ENCODE peak calls at places on chromosomes 12 and 14, in nine cellular contexts. Y, T, C, P, V, Q, J, W and R are unnamed samples.

GRCh38 chr14:50407089-50407813 is 10.6 kb upstream of the CDKL1 start:
- DNase-seq in C (no peak), W (no peak), Q (no peak), Y (no peak), J (no peak), T (no peak), P (no peak), V (no peak), R (no peak)

GRCh38 chr12:45130881-45131281 is 80.0 kb upstream of the DBX2 start:
- DNase-seq in C (no peak), Y (peak; percentile 84), V (no peak), W (no peak), P (peak; percentile 70), Q (no peak), T (peak; percentile 54), J (peak; percentile 42), R (peak; percentile 68)

GRCh38 chr12:4115570-4115969 is 158.0 kb upstream of the CCND2 start:
- DNase-seq in P (no peak), W (no peak), C (no peak), T (no peak), Y (no peak), Q (no peak), V (no peak), J (no peak), R (no peak)

GRCh38 chr12:41527529-41528116 is 339.5 kb downstream of the PDZRN4 start:
- DNase-seq in P (no peak), Q (no peak), C (no peak), Y (no peak), T (no peak), W (no peak), J (no peak), V (no peak), R (no peak)

GRCh38 chr14:85195872-85196477 is 334.0 kb upstream of the FLRT2 start:
- DNase-seq in C (no peak), V (no peak), T (no peak), J (no peak), Y (peak; percentile 17), W (no peak), P (peak; percentile 58), Q (no peak), R (peak; percentile 27)

GRCh38 chr14:102277874-102278630 is 26.9 kb downstream of the MOK start:
- DNase-seq in T (no peak), Q (no peak), W (no peak), J (no peak), Y (no peak), P (no peak), C (no peak), V (no peak), R (no peak)

GRCh38 chr12:54555670-54556257 is 6.4 kb downstream of the PDE1B start:
- DNase-seq in V (no peak), P (no peak), Q (no peak), C (no peak), Y (no peak), J (no peak), W (no peak), T (no peak), R (no peak)

GRCh38 chr12:131242741-131243496 is 289.2 kb downstream of the ADGRD1 start:
- DNase-seq in C (no peak), J (no peak), Q (no peak), P (no peak), T (peak; percentile 41), V (no peak), Y (peak; percentile 12), W (no peak), R (no peak)

GRCh38 chr12:84502907-84503787 is 409.5 kb downstream of the SLC6A15 start:
- DNase-seq in P (peak; percentile 26), Y (peak; percentile 61), W (no peak), T (peak; percentile 43), V (no peak), C (no peak), J (peak; percentile 48), Q (no peak), R (peak; percentile 80)

GRCh38 chr12:64608901-64609542 is 1.3 kb upstream of the RASSF3 start:
- DNase-seq in V (no peak), W (no peak), P (peak; percentile 88), C (peak; percentile 53), J (no peak), Y (peak; percentile 87), T (no peak), Q (peak; percentile 29), R (peak; percentile 86)

GRCh38 chr14:100341301-100342031 is 18.3 kb downstream of the SLC25A47 start:
- DNase-seq in P (peak; percentile 81), V (no peak), T (no peak), W (no peak), Y (no peak), C (peak; percentile 27), J (no peak), Q (no peak), R (peak; percentile 85)

GRCh38 chr12:85587158-85587557 is 249.1 kb downstream of the RASSF9 start:
- DNase-seq in P (no peak), V (no peak), W (no peak), Q (no peak), C (no peak), J (no peak), T (no peak), Y (no peak), R (no peak)

GRCh38 chr12:30622509-30622908 is 73.2 kb downstream of the IPO8 start:
- DNase-seq in J (no peak), Q (no peak), Y (no peak), V (no peak), P (peak; percentile 75), C (no peak), T (no peak), W (no peak), R (peak; percentile 81)

GRCh38 chr12:22230280-22230794 is 104.2 kb downstream of the ST8SIA1 start:
- DNase-seq in W (no peak), V (no peak), P (peak; percentile 16), Q (no peak), Y (no peak), C (no peak), T (no peak), J (no peak), R (peak; percentile 20)

GRCh38 chr14:87252103-87252502 is 740.9 kb downstream of the GALC start:
- DNase-seq in P (no peak), J (no peak), Q (no peak), V (no peak), Y (no peak), W (no peak), T (no peak), C (no peak), R (peak; percentile 59)

GRCh38 chr12:115051378-115051777 is 367.4 kb upstream of the TBX3 start:
- DNase-seq in C (no peak), Q (no peak), T (no peak), W (no peak), J (no peak), Y (no peak), V (no peak), P (no peak), R (no peak)

GRCh38 chr12:38508246-38508645 is 191.7 kb downstream of the ALG10B start:
- DNase-seq in W (no peak), P (no peak), Y (peak; percentile 69), J (no peak), T (no peak), V (no peak), C (no peak), Q (no peak), R (peak; percentile 83)

GRCh38 chr14:30849354-30849753 is 25.0 kb upstream of the COCH start:
- DNase-seq in J (no peak), V (no peak), T (no peak), C (no peak), Y (no peak), Q (no peak), P (no peak), W (no peak), R (no peak)

GRCh38 chr12:90299121-90299520 is 590.5 kb upstream of the ATP2B1 start:
- DNase-seq in P (no peak), Q (no peak), W (no peak), T (no peak), C (no peak), V (no peak), J (no peak), Y (no peak), R (no peak)

GRCh38 chr12:121791671-121792496 is 1.6 kb downstream of the RHOF start:
- DNase-seq in Y (no peak), V (no peak), C (no peak), Q (no peak), W (peak; percentile 47), P (peak; percentile 42), J (no peak), T (no peak), R (no peak)

GRCh38 chr12:92866418-92866817 is 62.7 kb downstream of the EEA1 start:
- DNase-seq in V (no peak), J (no peak), W (no peak), Q (no peak), P (no peak), Y (no peak), C (no peak), T (no peak), R (peak; percentile 17)

GRCh38 chr12:106417926-106418910 is 60.7 kb downstream of the POLR3B start:
- DNase-seq in W (no peak), C (no peak), P (peak; percentile 88), Q (no peak), T (no peak), V (no peak), Y (peak; percentile 68), J (no peak), R (peak; percentile 55)

GRCh38 chr14:69632154-69632553 is 20.8 kb downstream of the SUSD6 start:
- DNase-seq in Y (no peak), W (no peak), P (no peak), Q (no peak), J (no peak), V (no peak), C (no peak), T (no peak), R (no peak)

GRCh38 chr12:71799105-71799504 is 40.5 kb upstream of the TBC1D15 start:
- DNase-seq in J (no peak), Q (no peak), C (no peak), V (no peak), P (peak; percentile 72), Y (no peak), W (no peak), T (no peak), R (peak; percentile 28)

GRCh38 chr14:105069887-105070759 is 4.9 kb upstream of the GPR132 start:
- DNase-seq in V (no peak), T (no peak), C (no peak), Y (no peak), Q (no peak), J (no peak), W (peak; percentile 61), P (peak; percentile 59), R (no peak)

GRCh38 chr14:74508292-74508731 is 14.7 kb downstream of the ISCA2 start:
- DNase-seq in P (peak; percentile 38), T (no peak), V (no peak), C (no peak), Q (no peak), J (no peak), Y (no peak), W (no peak), R (no peak)

GRCh38 chr14:44846232-44846824 is 115.4 kb downstream of the KLHL28 start:
- DNase-seq in W (no peak), J (no peak), Y (peak; percentile 55), T (peak; percentile 14), Q (no peak), P (peak; percentile 61), C (no peak), V (no peak), R (peak; percentile 54)

GRCh38 chr14:38339704-38340103 is 83.8 kb upstream of the CLEC14A start:
- DNase-seq in J (no peak), V (no peak), Y (no peak), T (no peak), Q (no peak), C (no peak), P (peak; percentile 92), W (no peak), R (no peak)

GRCh38 chr12:124026755-124027745 is 54.0 kb downstream of the ZNF664 start:
- DNase-seq in W (no peak), V (no peak), J (no peak), Y (no peak), Q (no peak), T (no peak), P (peak; percentile 84), C (no peak), R (peak; percentile 75)

GRCh38 chr12:4346931-4347330 is 25.9 kb downstream of the TIGAR start:
- DNase-seq in Q (no peak), W (no peak), C (no peak), P (no peak), Y (no peak), J (no peak), T (no peak), V (no peak), R (no peak)